ENCODE peak calls at places on chromosomes 16 and 17, in six cellular contexts. One of them, this sample, is unnamed.

GRCh38 chr17:15479697-15480096 is 12.3 kb upstream of the CDRT4 start:
- DNase-seq in NCI-H1694: no peak
- DNase-seq in RWPE1: no peak
- DNase-seq in aorta: no peak
- DNase-seq in hippocampal formation: no peak
- DNase-seq in mesendoderm: no peak
- DNase-seq in this sample: no peak

GRCh38 chr16:27254262-27254811 is 14.2 kb downstream of the NSMCE1 start:
- DNase-seq in NCI-H1694: no peak
- DNase-seq in RWPE1: no peak
- DNase-seq in aorta: no peak
- DNase-seq in hippocampal formation: no peak
- DNase-seq in mesendoderm: no peak
- DNase-seq in this sample: no peak

GRCh38 chr16:16133943-16134604 is 89.2 kb downstream of the ABCC6 start:
- DNase-seq in NCI-H1694: no peak
- DNase-seq in RWPE1: no peak
- DNase-seq in aorta: peak
- DNase-seq in hippocampal formation: no peak
- DNase-seq in mesendoderm: no peak
- DNase-seq in this sample: no peak

GRCh38 chr17:13362341-13363122 is 239.2 kb downstream of the HS3ST3A1 start:
- DNase-seq in NCI-H1694: no peak
- DNase-seq in RWPE1: no peak
- DNase-seq in aorta: no peak
- DNase-seq in hippocampal formation: no peak
- DNase-seq in mesendoderm: peak
- DNase-seq in this sample: no peak

GRCh38 chr16:3863587-3863986 is 16.9 kb downstream of the CREBBP start:
- DNase-seq in NCI-H1694: no peak
- DNase-seq in RWPE1: no peak
- DNase-seq in aorta: no peak
- DNase-seq in hippocampal formation: no peak
- DNase-seq in mesendoderm: no peak
- DNase-seq in this sample: no peak

GRCh38 chr17:79956853-79957252 is 78.8 kb downstream of the TBC1D16 start:
- DNase-seq in NCI-H1694: no peak
- DNase-seq in RWPE1: no peak
- DNase-seq in aorta: peak
- DNase-seq in hippocampal formation: no peak
- DNase-seq in mesendoderm: no peak
- DNase-seq in this sample: no peak

GRCh38 chr16:73066321-73066926 is 18.5 kb upstream of the ZFHX3 start:
- DNase-seq in NCI-H1694: no peak
- DNase-seq in RWPE1: no peak
- DNase-seq in aorta: peak
- DNase-seq in hippocampal formation: no peak
- DNase-seq in mesendoderm: no peak
- DNase-seq in this sample: no peak

GRCh38 chr17:52145496-52145895 is 13.0 kb downstream of the CA10 start:
- DNase-seq in NCI-H1694: no peak
- DNase-seq in RWPE1: peak
- DNase-seq in aorta: no peak
- DNase-seq in hippocampal formation: no peak
- DNase-seq in mesendoderm: peak
- DNase-seq in this sample: no peak

GRCh38 chr17:57701121-57701520 is 44.0 kb downstream of the CCDC182 start:
- DNase-seq in NCI-H1694: no peak
- DNase-seq in RWPE1: no peak
- DNase-seq in aorta: no peak
- DNase-seq in hippocampal formation: no peak
- DNase-seq in mesendoderm: no peak
- DNase-seq in this sample: no peak

GRCh38 chr17:7295230-7296180 is 1.1 kb upstream of the YBX2 start:
- DNase-seq in NCI-H1694: no peak
- DNase-seq in RWPE1: no peak
- DNase-seq in aorta: no peak
- DNase-seq in hippocampal formation: no peak
- DNase-seq in mesendoderm: no peak
- DNase-seq in this sample: no peak

GRCh38 chr17:6757747-6758146 is 1.9 kb downstream of the XAF1 start:
- DNase-seq in NCI-H1694: no peak
- DNase-seq in RWPE1: no peak
- DNase-seq in aorta: no peak
- DNase-seq in hippocampal formation: no peak
- DNase-seq in mesendoderm: no peak
- DNase-seq in this sample: no peak

GRCh38 chr17:73724341-73724740 is 80.1 kb upstream of the SDK2 start:
- DNase-seq in NCI-H1694: no peak
- DNase-seq in RWPE1: no peak
- DNase-seq in aorta: peak
- DNase-seq in hippocampal formation: no peak
- DNase-seq in mesendoderm: no peak
- DNase-seq in this sample: no peak

GRCh38 chr17:2710804-2711607 is 558 bp downstream of the CLUH start:
- DNase-seq in NCI-H1694: no peak
- DNase-seq in RWPE1: peak
- DNase-seq in aorta: no peak
- DNase-seq in hippocampal formation: no peak
- DNase-seq in mesendoderm: peak
- DNase-seq in this sample: peak

GRCh38 chr16:4558026-4558425 is 1.9 kb downstream of the C16orf96 start:
- DNase-seq in NCI-H1694: no peak
- DNase-seq in RWPE1: no peak
- DNase-seq in aorta: no peak
- DNase-seq in hippocampal formation: no peak
- DNase-seq in mesendoderm: no peak
- DNase-seq in this sample: no peak

GRCh38 chr16:8571061-8571596 is 19.2 kb downstream of the TMEM114 start:
- DNase-seq in NCI-H1694: no peak
- DNase-seq in RWPE1: no peak
- DNase-seq in aorta: no peak
- DNase-seq in hippocampal formation: no peak
- DNase-seq in mesendoderm: peak
- DNase-seq in this sample: no peak

GRCh38 chr16:73714976-73715375 is 581.6 kb upstream of the PSMD7 start:
- DNase-seq in NCI-H1694: no peak
- DNase-seq in RWPE1: no peak
- DNase-seq in aorta: no peak
- DNase-seq in hippocampal formation: no peak
- DNase-seq in mesendoderm: no peak
- DNase-seq in this sample: no peak

GRCh38 chr17:43398724-43399595 is at the start of gene ARL4D:
- DNase-seq in NCI-H1694: peak
- DNase-seq in RWPE1: peak
- DNase-seq in aorta: peak
- DNase-seq in hippocampal formation: peak
- DNase-seq in mesendoderm: peak
- DNase-seq in this sample: peak

GRCh38 chr17:70168979-70169706 is at the start of gene KCNJ2:
- DNase-seq in NCI-H1694: no peak
- DNase-seq in RWPE1: peak
- DNase-seq in aorta: peak
- DNase-seq in hippocampal formation: peak
- DNase-seq in mesendoderm: peak
- DNase-seq in this sample: peak

GRCh38 chr16:68421076-68421475 is 27.2 kb downstream of the SMPD3 start:
- DNase-seq in NCI-H1694: no peak
- DNase-seq in RWPE1: no peak
- DNase-seq in aorta: no peak
- DNase-seq in hippocampal formation: no peak
- DNase-seq in mesendoderm: no peak
- DNase-seq in this sample: no peak

GRCh38 chr16:12271006-12271405 is 294.5 kb downstream of the SNX29 start:
- DNase-seq in NCI-H1694: peak
- DNase-seq in RWPE1: no peak
- DNase-seq in aorta: no peak
- DNase-seq in hippocampal formation: no peak
- DNase-seq in mesendoderm: peak
- DNase-seq in this sample: no peak

GRCh38 chr16:49821614-49822282 is 34.2 kb downstream of the ZNF423 start:
- DNase-seq in NCI-H1694: no peak
- DNase-seq in RWPE1: no peak
- DNase-seq in aorta: no peak
- DNase-seq in hippocampal formation: no peak
- DNase-seq in mesendoderm: peak
- DNase-seq in this sample: no peak

GRCh38 chr17:17416007-17416399 is 60.8 kb upstream of the MED9 start:
- DNase-seq in NCI-H1694: peak
- DNase-seq in RWPE1: peak
- DNase-seq in aorta: no peak
- DNase-seq in hippocampal formation: peak
- DNase-seq in mesendoderm: peak
- DNase-seq in this sample: no peak

GRCh38 chr17:67759355-67760171 is 41.8 kb downstream of the NOL11 start:
- DNase-seq in NCI-H1694: no peak
- DNase-seq in RWPE1: no peak
- DNase-seq in aorta: peak
- DNase-seq in hippocampal formation: no peak
- DNase-seq in mesendoderm: no peak
- DNase-seq in this sample: peak

GRCh38 chr16:17426451-17426850 is 44.3 kb downstream of the XYLT1 start:
- DNase-seq in NCI-H1694: no peak
- DNase-seq in RWPE1: no peak
- DNase-seq in aorta: no peak
- DNase-seq in hippocampal formation: no peak
- DNase-seq in mesendoderm: no peak
- DNase-seq in this sample: no peak

GRCh38 chr17:80036715-80037477 is 454 bp downstream of the CCDC40 start:
- DNase-seq in NCI-H1694: no peak
- DNase-seq in RWPE1: no peak
- DNase-seq in aorta: peak
- DNase-seq in hippocampal formation: no peak
- DNase-seq in mesendoderm: peak
- DNase-seq in this sample: peak

GRCh38 chr17:65588194-65588808 is 26.9 kb upstream of the AXIN2 start:
- DNase-seq in NCI-H1694: no peak
- DNase-seq in RWPE1: no peak
- DNase-seq in aorta: no peak
- DNase-seq in hippocampal formation: no peak
- DNase-seq in mesendoderm: peak
- DNase-seq in this sample: no peak

GRCh38 chr16:88505405-88506082 is 52.5 kb downstream of the ZFPM1 start:
- DNase-seq in NCI-H1694: peak
- DNase-seq in RWPE1: peak
- DNase-seq in aorta: no peak
- DNase-seq in hippocampal formation: no peak
- DNase-seq in mesendoderm: peak
- DNase-seq in this sample: peak

GRCh38 chr17:44355642-44356099 is 8.0 kb downstream of the FAM171A2 start:
- DNase-seq in NCI-H1694: no peak
- DNase-seq in RWPE1: no peak
- DNase-seq in aorta: peak
- DNase-seq in hippocampal formation: no peak
- DNase-seq in mesendoderm: no peak
- DNase-seq in this sample: no peak

GRCh38 chr17:49510720-49511110 is 15.6 kb downstream of the NGFR start:
- DNase-seq in NCI-H1694: no peak
- DNase-seq in RWPE1: no peak
- DNase-seq in aorta: no peak
- DNase-seq in hippocampal formation: no peak
- DNase-seq in mesendoderm: no peak
- DNase-seq in this sample: no peak

GRCh38 chr16:58885528-58886170 is 151.5 kb upstream of the GOT2 start:
- DNase-seq in NCI-H1694: no peak
- DNase-seq in RWPE1: no peak
- DNase-seq in aorta: no peak
- DNase-seq in hippocampal formation: no peak
- DNase-seq in mesendoderm: no peak
- DNase-seq in this sample: no peak

GRCh38 chr16:14486520-14487303 is 143.3 kb downstream of the PARN start:
- DNase-seq in NCI-H1694: peak
- DNase-seq in RWPE1: peak
- DNase-seq in aorta: peak
- DNase-seq in hippocampal formation: peak
- DNase-seq in mesendoderm: peak
- DNase-seq in this sample: peak

GRCh38 chr17:2302740-2303277 is 776 bp downstream of the SMG6 start:
- DNase-seq in NCI-H1694: no peak
- DNase-seq in RWPE1: no peak
- DNase-seq in aorta: no peak
- DNase-seq in hippocampal formation: no peak
- DNase-seq in mesendoderm: peak
- DNase-seq in this sample: no peak

GRCh38 chr17:50219939-50220465 is 18.6 kb upstream of the COL1A1 start:
- DNase-seq in NCI-H1694: no peak
- DNase-seq in RWPE1: no peak
- DNase-seq in aorta: no peak
- DNase-seq in hippocampal formation: no peak
- DNase-seq in mesendoderm: peak
- DNase-seq in this sample: no peak